ENCODE peak calls at places on chromosomes 4 and X, in eight cellular contexts. C, I, A, D, W, O, U and H are unnamed samples.

GRCh38 chr4:76435689-76436176 is 704 bp downstream of the SHROOM3 start:
- DNase-seq in W (no peak), I (no peak), D (peak; percentile 30), U (no peak), A (peak; percentile 31), O (no peak), C (peak; percentile 35), H (peak; percentile 63)

GRCh38 chr4:129614581-129614980 is 518.6 kb downstream of the C4orf33 start:
- DNase-seq in A (no peak), I (no peak), O (no peak), D (no peak), U (no peak), C (no peak), W (no peak), H (peak; percentile 9)

GRCh38 chrX:5726246-5726645 is 502.4 kb downstream of the NLGN4X start:
- DNase-seq in U (peak; percentile 90), O (peak; percentile 35), A (peak; percentile 9), W (no peak), I (no peak), D (no peak), C (peak; percentile 32), H (no peak)

GRCh38 chr4:184420402-184420801 is 53.9 kb downstream of the IRF2 start:
- DNase-seq in O (no peak), I (no peak), D (no peak), U (no peak), A (no peak), W (no peak), C (no peak), H (no peak)

GRCh38 chrX:46739736-46740135 is 19.2 kb downstream of the SLC9A7 start:
- DNase-seq in A (no peak), C (no peak), I (no peak), W (no peak), U (no peak), D (no peak), O (no peak), H (no peak)

GRCh38 chrX:129534816-129535578 is 5.1 kb upstream of the OCRL start:
- DNase-seq in O (peak; percentile 54), C (peak; percentile 52), W (no peak), U (peak; percentile 50), A (peak; percentile 32), I (no peak), D (peak; percentile 70), H (no peak)

GRCh38 chr4:165627548-165627947 is 245.5 kb upstream of the TLL1 start:
- DNase-seq in O (no peak), U (no peak), I (no peak), C (no peak), A (no peak), D (no peak), W (no peak), H (no peak)

GRCh38 chr4:107069049-107069448 is 32.9 kb upstream of the DKK2 start:
- DNase-seq in W (no peak), I (no peak), C (peak; percentile 79), O (peak; percentile 7), U (peak; percentile 73), A (peak; percentile 75), D (peak; percentile 89), H (no peak)

GRCh38 chr4:29983890-29984289 is 736.3 kb upstream of the PCDH7 start:
- DNase-seq in O (no peak), U (no peak), D (no peak), A (no peak), I (no peak), C (no peak), W (no peak), H (no peak)

GRCh38 chrX:112247714-112248113 is 165.1 kb upstream of the TRPC5 start:
- DNase-seq in I (no peak), A (no peak), O (no peak), U (no peak), W (no peak), D (no peak), C (no peak), H (no peak)

GRCh38 chr4:169377367-169377766 is 106.6 kb upstream of the SH3RF1 start:
- DNase-seq in C (no peak), U (no peak), O (no peak), D (no peak), A (no peak), I (no peak), W (no peak), H (no peak)

GRCh38 chrX:23822397-23822796 is 39.4 kb downstream of the SAT1 start:
- DNase-seq in C (peak; percentile 45), W (no peak), D (peak; percentile 66), O (peak; percentile 69), I (no peak), A (peak; percentile 28), U (no peak), H (no peak)

GRCh38 chrX:11129546-11129945 is 18.4 kb downstream of the HCCS start:
- DNase-seq in D (no peak), I (no peak), W (no peak), C (no peak), U (no peak), A (no peak), O (no peak), H (peak; percentile 39)

GRCh38 chr4:186932196-186932595 is 208.5 kb upstream of the FAT1 start:
- DNase-seq in W (no peak), U (no peak), D (peak; percentile 24), C (peak; percentile 51), A (peak; percentile 47), O (no peak), I (no peak), H (peak; percentile 62)

GRCh38 chrX:12372111-12372510 is 233.8 kb downstream of the FRMPD4 start:
- DNase-seq in C (peak; percentile 40), A (peak; percentile 39), W (no peak), I (no peak), O (peak; percentile 84), U (peak; percentile 91), D (no peak), H (no peak)

GRCh38 chr4:13540446-13541175 is 3.7 kb downstream of the NKX3-2 start:
- DNase-seq in C (no peak), I (no peak), O (no peak), W (peak; percentile 48), U (no peak), D (no peak), A (no peak), H (no peak)

GRCh38 chr4:13539721-13540445 is 4.4 kb downstream of the NKX3-2 start:
- DNase-seq in D (no peak), A (no peak), W (peak; percentile 64), U (no peak), O (no peak), I (no peak), C (no peak), H (no peak)

GRCh38 chr4:13537832-13538177 is 6.5 kb downstream of the NKX3-2 start:
- DNase-seq in O (no peak), U (no peak), I (no peak), W (peak; percentile 54), D (no peak), C (no peak), A (no peak), H (no peak)

GRCh38 chr4:13538427-13538973 is 5.8 kb downstream of the NKX3-2 start:
- DNase-seq in D (no peak), O (no peak), I (no peak), C (no peak), U (no peak), A (no peak), W (no peak), H (no peak)

DNA sequence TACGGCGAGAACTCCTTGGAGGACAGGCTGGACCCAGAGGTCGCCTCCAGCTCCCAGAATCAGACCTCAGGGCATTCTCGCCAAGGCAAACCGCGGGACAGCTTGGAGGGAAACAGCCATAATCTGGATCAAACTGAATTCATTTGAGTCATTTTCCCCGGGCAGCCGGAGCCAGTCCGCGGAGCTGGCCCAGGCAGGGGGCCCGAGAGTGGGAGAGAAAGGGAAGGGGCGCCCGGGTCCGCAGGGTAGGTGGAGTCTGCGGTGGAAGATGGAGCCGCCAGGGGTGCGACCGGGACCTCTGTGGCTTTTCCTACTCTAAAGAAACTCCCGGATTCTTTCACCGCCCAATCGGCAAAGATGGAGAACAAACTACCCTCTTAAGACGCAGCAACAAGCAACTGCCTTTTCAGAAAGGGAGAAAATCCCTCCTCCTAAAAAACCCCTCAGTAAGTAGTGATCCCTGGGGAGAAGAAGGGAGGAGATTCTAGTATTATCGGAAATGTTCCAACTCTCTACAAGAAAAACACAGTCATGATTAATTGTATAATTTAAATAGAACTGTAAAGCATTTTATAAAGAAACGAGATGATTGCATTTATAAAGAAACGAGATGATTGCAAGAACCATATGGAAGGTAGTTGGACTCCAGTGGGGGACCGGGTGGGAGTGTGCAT is 5.1 kb downstream of the NKX3-2 start:
- DNase-seq in U (no peak), C (no peak), O (no peak), W (peak; percentile 56), D (peak; percentile 45), A (no peak), I (no peak), H (peak; percentile 56)
- H3K9ac ChIP-seq in U (no peak overlapping the region), C (no peak overlapping the region), O (no peak overlapping the region), W (no peak overlapping the region), D (no peak overlapping the region), A (no peak overlapping the region), I (no peak overlapping the region), H (no peak overlapping the region)

GRCh38 chrX:66634272-66634671 is 4.6 kb downstream of the EDA2R start:
- DNase-seq in A (peak; percentile 42), O (no peak), C (peak; percentile 51), I (no peak), U (no peak), W (no peak), D (peak; percentile 33), H (no peak)
- H3K79me2 ChIP-seq in A (peaks cover 65% of the 10 kb centered on the region), O (no peaks in the 10 kb centered on the region), C (peaks cover 14% of the 10 kb centered on the region), I (no peaks in the 10 kb centered on the region), U (peaks cover 66% of the 10 kb centered on the region), W (peaks cover 20% of the 10 kb centered on the region), D (peaks cover 53% of the 10 kb centered on the region), H (peaks cover 19% of the 10 kb centered on the region)

GRCh38 chr4:48680848-48681568 is 99.1 kb downstream of the FRYL start:
- DNase-seq in I (peak; percentile 82), A (no peak), C (no peak), W (no peak), D (no peak), U (no peak), O (no peak), H (no peak)
- H3K9ac ChIP-seq in I (peak overlapping the region; percentile 55), A (no peak overlapping the region), C (no peak overlapping the region), W (no peak overlapping the region), D (no peak overlapping the region), U (no peak overlapping the region), O (no peak overlapping the region), H (no peak overlapping the region)

GRCh38 chr4:70660106-70660505 is 6.2 kb downstream of the JCHAIN start:
- DNase-seq in D (no peak), U (no peak), C (no peak), W (no peak), I (no peak), A (no peak), O (no peak), H (no peak)
- H3K79me2 ChIP-seq in D (no peaks in the 10 kb centered on the region), U (no peaks in the 10 kb centered on the region), C (no peaks in the 10 kb centered on the region), W (no peaks in the 10 kb centered on the region), I (no peaks in the 10 kb centered on the region), A (no peaks in the 10 kb centered on the region), O (no peaks in the 10 kb centered on the region), H (no peaks in the 10 kb centered on the region)

DNA sequence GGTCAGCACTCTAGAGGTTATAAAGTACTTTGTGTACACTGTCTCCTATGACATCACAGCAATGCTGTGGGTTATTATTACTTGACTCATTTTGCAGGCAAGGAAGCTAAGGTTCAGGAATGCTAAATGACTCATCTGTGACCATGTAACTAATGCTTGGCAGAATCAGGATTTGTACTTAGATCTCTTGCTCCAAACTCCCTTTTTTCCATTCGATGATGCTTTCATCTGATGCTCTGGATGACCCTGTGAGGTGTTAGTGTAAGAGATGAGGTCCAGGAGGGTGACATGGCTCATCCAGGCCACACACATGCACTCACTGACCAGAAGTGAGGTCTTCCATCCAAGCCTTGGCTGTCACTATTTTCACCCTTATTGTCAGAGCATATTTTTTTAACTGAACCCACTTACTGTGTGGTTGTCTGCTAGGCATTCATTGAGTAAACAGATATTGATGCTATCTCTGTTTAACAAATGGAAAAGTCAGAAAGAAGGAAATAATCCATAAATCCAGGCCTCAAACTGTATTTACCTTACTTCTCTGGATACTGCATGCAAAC is 59.0 kb downstream of the RHOH start:
- DNase-seq in A (peak; percentile 100), U (peak; percentile 95), I (peak; percentile 23), O (peak; percentile 88), D (peak; percentile 98), W (no peak), C (peak; percentile 100), H (no peak)
- H3K9ac ChIP-seq in A (peak overlapping the region; percentile 12), U (peak overlapping the region; percentile 58), I (no peak overlapping the region), O (peak overlapping the region; percentile 83), D (peak overlapping the region; percentile 9), W (no peak overlapping the region), C (no peak overlapping the region), H (no peak overlapping the region)